ENCODE peak calls at places on chromosomes 5 and 9, in eight cellular contexts. One of them, this sample, is unnamed.

GRCh38 chr5:149817539-149817938 is 87.4 kb downstream of the PPARGC1B start:
- DNase-seq in HL-60: no peak
- DNase-seq in cardiac fibroblast: no peak
- DNase-seq in stomach: no peak
- DNase-seq in Calu3: no peak
- DNase-seq in fibroblast of pulmonary artery: no peak
- DNase-seq in cardiac muscle cell: no peak
- DNase-seq in OCI-LY7: no peak
- DNase-seq in this sample: no peak

GRCh38 chr5:123454236-123454911 is 31.2 kb upstream of the CEP120 start:
- DNase-seq in HL-60: no peak
- DNase-seq in cardiac fibroblast: peak; percentile 39
- DNase-seq in cardiac muscle cell: no peak
- DNase-seq in OCI-LY7: no peak
- DNase-seq in fibroblast of pulmonary artery: peak; percentile 34
- DNase-seq in stomach: no peak
- DNase-seq in Calu3: no peak
- DNase-seq in this sample: no peak

GRCh38 chr9:125674981-125675973 is 31.7 kb downstream of the MAPKAP1 start:
- DNase-seq in stomach: no peak
- DNase-seq in cardiac muscle cell: no peak
- DNase-seq in HL-60: no peak
- DNase-seq in OCI-LY7: no peak
- DNase-seq in cardiac fibroblast: peak; percentile 89
- DNase-seq in Calu3: no peak
- DNase-seq in fibroblast of pulmonary artery: peak; percentile 88
- DNase-seq in this sample: no peak

GRCh38 chr5:140116716-140117115 is 2.8 kb downstream of the PURA start:
- DNase-seq in fibroblast of pulmonary artery: no peak
- DNase-seq in OCI-LY7: peak; percentile 43
- DNase-seq in cardiac fibroblast: no peak
- DNase-seq in HL-60: no peak
- DNase-seq in stomach: no peak
- DNase-seq in cardiac muscle cell: no peak
- DNase-seq in Calu3: no peak
- DNase-seq in this sample: no peak

GRCh38 chr9:104977580-104977979 is 49.6 kb upstream of the ABCA1 start:
- DNase-seq in cardiac muscle cell: no peak
- DNase-seq in Calu3: no peak
- DNase-seq in cardiac fibroblast: no peak
- DNase-seq in OCI-LY7: no peak
- DNase-seq in fibroblast of pulmonary artery: no peak
- DNase-seq in stomach: no peak
- DNase-seq in HL-60: no peak
- DNase-seq in this sample: no peak

GRCh38 chr9:84315278-84315877 is 25.2 kb downstream of the SLC28A3 start:
- DNase-seq in stomach: peak; percentile 59
- DNase-seq in cardiac muscle cell: peak; percentile 56
- DNase-seq in fibroblast of pulmonary artery: peak; percentile 76
- DNase-seq in Calu3: peak; percentile 43
- DNase-seq in HL-60: peak; percentile 14
- DNase-seq in OCI-LY7: peak; percentile 40
- DNase-seq in cardiac fibroblast: peak; percentile 77
- DNase-seq in this sample: peak; percentile 59

GRCh38 chr9:77588319-77588937 is 59.7 kb downstream of the GNA14 start:
- DNase-seq in cardiac fibroblast: peak; percentile 81
- DNase-seq in HL-60: no peak
- DNase-seq in stomach: no peak
- DNase-seq in cardiac muscle cell: peak; percentile 19
- DNase-seq in fibroblast of pulmonary artery: peak; percentile 94
- DNase-seq in Calu3: peak; percentile 1
- DNase-seq in OCI-LY7: no peak
- DNase-seq in this sample: no peak

GRCh38 chr9:90300901-90301688 is 341.5 kb downstream of the DIRAS2 start:
- DNase-seq in OCI-LY7: no peak
- DNase-seq in stomach: peak; percentile 27
- DNase-seq in cardiac muscle cell: no peak
- DNase-seq in Calu3: peak; percentile 70
- DNase-seq in HL-60: no peak
- DNase-seq in fibroblast of pulmonary artery: peak; percentile 83
- DNase-seq in cardiac fibroblast: peak; percentile 82
- DNase-seq in this sample: no peak

GRCh38 chr5:146223179-146223578 is 19.8 kb downstream of the RBM27 start:
- DNase-seq in stomach: no peak
- DNase-seq in HL-60: no peak
- DNase-seq in OCI-LY7: no peak
- DNase-seq in cardiac fibroblast: no peak
- DNase-seq in fibroblast of pulmonary artery: no peak
- DNase-seq in Calu3: no peak
- DNase-seq in cardiac muscle cell: no peak
- DNase-seq in this sample: no peak

GRCh38 chr9:123063172-123063508 is 29.7 kb downstream of the GPR21 start:
- DNase-seq in Calu3: no peak
- DNase-seq in cardiac fibroblast: peak; percentile 55
- DNase-seq in HL-60: no peak
- DNase-seq in cardiac muscle cell: no peak
- DNase-seq in OCI-LY7: no peak
- DNase-seq in fibroblast of pulmonary artery: peak; percentile 41
- DNase-seq in stomach: no peak
- DNase-seq in this sample: no peak

GRCh38 chr5:31967461-31967860 is 206.7 kb downstream of the GOLPH3 start:
- DNase-seq in OCI-LY7: no peak
- DNase-seq in stomach: no peak
- DNase-seq in cardiac muscle cell: no peak
- DNase-seq in Calu3: no peak
- DNase-seq in HL-60: no peak
- DNase-seq in cardiac fibroblast: no peak
- DNase-seq in fibroblast of pulmonary artery: no peak
- DNase-seq in this sample: no peak

GRCh38 chr9:16364347-16364746 is 506.1 kb downstream of the BNC2 start:
- DNase-seq in Calu3: no peak
- DNase-seq in OCI-LY7: no peak
- DNase-seq in cardiac muscle cell: no peak
- DNase-seq in cardiac fibroblast: no peak
- DNase-seq in HL-60: no peak
- DNase-seq in fibroblast of pulmonary artery: no peak
- DNase-seq in stomach: no peak
- DNase-seq in this sample: no peak

GRCh38 chr5:147989239-147989638 is 74.5 kb upstream of the SPINK5 start:
- DNase-seq in OCI-LY7: no peak
- DNase-seq in Calu3: no peak
- DNase-seq in HL-60: no peak
- DNase-seq in cardiac muscle cell: no peak
- DNase-seq in stomach: no peak
- DNase-seq in fibroblast of pulmonary artery: no peak
- DNase-seq in cardiac fibroblast: no peak
- DNase-seq in this sample: no peak

GRCh38 chr9:87873607-87874319 is 8.9 kb upstream of the SPATA31E1 start:
- DNase-seq in HL-60: no peak
- DNase-seq in OCI-LY7: no peak
- DNase-seq in cardiac muscle cell: no peak
- DNase-seq in cardiac fibroblast: no peak
- DNase-seq in stomach: no peak
- DNase-seq in Calu3: no peak
- DNase-seq in fibroblast of pulmonary artery: no peak
- DNase-seq in this sample: peak; percentile 25

GRCh38 chr9:92740446-92740961 is 24.1 kb downstream of the BICD2 start:
- DNase-seq in OCI-LY7: no peak
- DNase-seq in stomach: no peak
- DNase-seq in Calu3: no peak
- DNase-seq in cardiac fibroblast: no peak
- DNase-seq in HL-60: no peak
- DNase-seq in fibroblast of pulmonary artery: no peak
- DNase-seq in cardiac muscle cell: no peak
- DNase-seq in this sample: no peak

GRCh38 chr5:133121611-133122150 is 69.9 kb downstream of the HSPA4 start:
- DNase-seq in HL-60: no peak
- DNase-seq in cardiac fibroblast: no peak
- DNase-seq in cardiac muscle cell: no peak
- DNase-seq in Calu3: no peak
- DNase-seq in OCI-LY7: no peak
- DNase-seq in stomach: no peak
- DNase-seq in fibroblast of pulmonary artery: no peak
- DNase-seq in this sample: no peak

GRCh38 chr9:130264414-130265350 is 878 bp upstream of the HMCN2 start:
- DNase-seq in OCI-LY7: no peak
- DNase-seq in cardiac muscle cell: no peak
- DNase-seq in Calu3: no peak
- DNase-seq in cardiac fibroblast: no peak
- DNase-seq in stomach: no peak
- DNase-seq in HL-60: no peak
- DNase-seq in fibroblast of pulmonary artery: no peak
- DNase-seq in this sample: no peak

GRCh38 chr9:130262771-130263170 is 2.8 kb upstream of the HMCN2 start:
- DNase-seq in OCI-LY7: no peak
- DNase-seq in stomach: no peak
- DNase-seq in fibroblast of pulmonary artery: no peak
- DNase-seq in HL-60: no peak
- DNase-seq in cardiac muscle cell: no peak
- DNase-seq in cardiac fibroblast: no peak
- DNase-seq in Calu3: no peak
- DNase-seq in this sample: no peak

GRCh38 chr9:130262061-130262745 is 3.4 kb upstream of the HMCN2 start:
- DNase-seq in Calu3: no peak
- DNase-seq in fibroblast of pulmonary artery: no peak
- DNase-seq in HL-60: no peak
- DNase-seq in cardiac fibroblast: no peak
- DNase-seq in OCI-LY7: no peak
- DNase-seq in cardiac muscle cell: no peak
- DNase-seq in stomach: no peak
- DNase-seq in this sample: no peak

GRCh38 chr9:130265431-130266235 is at the start of gene HMCN2:
- DNase-seq in OCI-LY7: no peak
- DNase-seq in cardiac muscle cell: peak; percentile 66
- DNase-seq in HL-60: no peak
- DNase-seq in stomach: no peak
- DNase-seq in Calu3: no peak
- DNase-seq in cardiac fibroblast: no peak
- DNase-seq in fibroblast of pulmonary artery: no peak
- DNase-seq in this sample: no peak

GRCh38 chr9:130263601-130264413 is 1.8 kb upstream of the HMCN2 start:
- DNase-seq in stomach: no peak
- DNase-seq in fibroblast of pulmonary artery: no peak
- DNase-seq in cardiac muscle cell: no peak
- DNase-seq in Calu3: no peak
- DNase-seq in cardiac fibroblast: peak; percentile 22
- DNase-seq in OCI-LY7: no peak
- DNase-seq in HL-60: no peak
- DNase-seq in this sample: no peak
- TF ChIP-seq CTCF in stomach: no peak
- TF ChIP-seq CTCF in fibroblast of pulmonary artery: no peak
- TF ChIP-seq CTCF in cardiac muscle cell: no peak
- TF ChIP-seq CTCF in Calu3: no peak
- TF ChIP-seq CTCF in cardiac fibroblast: no peak
- TF ChIP-seq CTCF in OCI-LY7: no peak
- TF ChIP-seq CTCF in HL-60: no peak
- TF ChIP-seq CTCF in this sample: no peak

GRCh38 chr5:95262933-95263660 is 21.8 kb downstream of the MCTP1 start:
- DNase-seq in HL-60: no peak
- DNase-seq in Calu3: no peak
- DNase-seq in stomach: no peak
- DNase-seq in cardiac muscle cell: no peak
- DNase-seq in OCI-LY7: no peak
- DNase-seq in cardiac fibroblast: no peak
- DNase-seq in fibroblast of pulmonary artery: no peak
- DNase-seq in this sample: no peak

DNA sequence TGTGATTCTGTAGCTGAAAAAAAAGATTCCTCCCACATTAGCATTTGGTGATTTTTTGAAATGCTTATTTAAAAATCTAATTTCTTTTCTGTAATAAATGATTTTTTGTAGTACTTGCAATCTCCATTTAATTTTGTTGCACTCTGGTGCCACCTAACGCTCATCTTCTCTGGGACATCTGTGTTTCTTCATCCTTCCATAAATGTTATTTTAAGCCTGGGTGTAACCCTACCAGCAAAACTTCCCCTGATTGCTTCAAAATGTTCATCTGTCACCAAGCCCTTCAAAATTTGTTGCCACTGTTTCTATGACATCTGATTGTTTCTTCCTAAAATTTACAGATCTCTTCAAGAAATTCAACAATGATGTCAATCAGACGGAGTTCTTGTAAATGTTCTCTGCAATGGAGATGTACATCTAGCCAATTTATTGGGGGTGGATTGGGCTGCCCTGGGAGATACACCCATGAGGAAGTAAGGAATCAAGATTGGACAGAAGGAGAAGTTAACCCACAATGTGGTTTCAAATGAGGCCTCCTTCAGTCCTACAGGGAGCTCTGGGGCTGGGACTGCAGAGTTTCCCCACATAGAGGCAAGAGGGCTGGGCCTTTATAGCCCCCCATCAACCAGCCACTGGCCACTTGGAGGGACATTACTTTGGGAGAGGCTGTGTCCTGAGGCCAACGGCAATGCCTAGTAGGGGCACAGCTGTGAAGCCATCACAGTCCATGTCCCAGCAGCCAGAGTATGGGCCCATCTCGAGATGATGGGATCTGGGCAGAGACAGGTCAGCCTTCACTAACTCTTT is 23.3 kb downstream of the MCTP1 start:
- DNase-seq in stomach: no peak
- DNase-seq in Calu3: peak; percentile 25
- DNase-seq in fibroblast of pulmonary artery: peak; percentile 67
- DNase-seq in cardiac muscle cell: peak; percentile 23
- DNase-seq in OCI-LY7: no peak
- DNase-seq in HL-60: no peak
- DNase-seq in cardiac fibroblast: peak; percentile 76
- DNase-seq in this sample: no peak
- TF ChIP-seq CTCF in stomach: no peak
- TF ChIP-seq CTCF in Calu3: peak; percentile 32
- TF ChIP-seq CTCF in fibroblast of pulmonary artery: peak; percentile 64
- TF ChIP-seq CTCF in cardiac muscle cell: peak; percentile 53
- TF ChIP-seq CTCF in OCI-LY7: peak; percentile 71
- TF ChIP-seq CTCF in HL-60: no peak
- TF ChIP-seq CTCF in cardiac fibroblast: peak; percentile 57
- TF ChIP-seq CTCF in this sample: peak; percentile 20

GRCh38 chr9:124293712-124294504 is 36.2 kb downstream of the NEK6 start:
- DNase-seq in OCI-LY7: peak; percentile 60
- DNase-seq in fibroblast of pulmonary artery: no peak
- DNase-seq in cardiac muscle cell: no peak
- DNase-seq in stomach: no peak
- DNase-seq in Calu3: no peak
- DNase-seq in HL-60: no peak
- DNase-seq in cardiac fibroblast: no peak
- DNase-seq in this sample: no peak
- TF ChIP-seq CTCF in OCI-LY7: peak; percentile 69
- TF ChIP-seq CTCF in fibroblast of pulmonary artery: peak; percentile 2
- TF ChIP-seq CTCF in cardiac muscle cell: no peak
- TF ChIP-seq CTCF in stomach: no peak
- TF ChIP-seq CTCF in Calu3: no peak
- TF ChIP-seq CTCF in HL-60: no peak
- TF ChIP-seq CTCF in cardiac fibroblast: peak; percentile 31
- TF ChIP-seq CTCF in this sample: no peak

DNA sequence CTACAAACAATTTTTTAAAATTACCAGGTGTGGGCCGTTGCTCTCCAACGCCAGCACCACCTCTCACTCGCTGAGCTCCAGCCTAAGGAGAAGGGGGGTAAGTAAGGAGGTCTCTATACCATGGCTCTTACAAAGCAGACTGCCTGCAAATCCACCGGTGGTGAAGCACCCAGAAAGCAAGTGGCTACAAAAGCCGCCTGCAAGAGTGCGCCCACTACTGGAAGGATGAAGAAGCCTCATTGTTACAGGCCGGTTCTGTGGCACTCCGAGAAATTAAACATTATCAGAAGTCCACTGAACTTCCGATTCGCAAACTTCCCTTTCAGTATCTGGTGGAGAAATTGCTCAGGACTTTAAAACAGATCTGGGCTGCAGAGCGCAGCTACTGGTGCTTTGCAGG is 46.0 kb downstream of the CDO1 start:
- DNase-seq in OCI-LY7: peak; percentile 1
- DNase-seq in HL-60: no peak
- DNase-seq in fibroblast of pulmonary artery: no peak
- DNase-seq in cardiac muscle cell: peak; percentile 16
- DNase-seq in stomach: peak; percentile 25
- DNase-seq in cardiac fibroblast: no peak
- DNase-seq in Calu3: peak; percentile 6
- DNase-seq in this sample: no peak
- TF ChIP-seq CTCF in OCI-LY7: peak; percentile 65
- TF ChIP-seq CTCF in HL-60: no peak
- TF ChIP-seq CTCF in fibroblast of pulmonary artery: peak; percentile 36
- TF ChIP-seq CTCF in cardiac muscle cell: peak; percentile 26
- TF ChIP-seq CTCF in stomach: no peak
- TF ChIP-seq CTCF in cardiac fibroblast: peak; percentile 9
- TF ChIP-seq CTCF in Calu3: no peak
- TF ChIP-seq CTCF in this sample: no peak